ENCODE peak calls at places on chromosomes 12 and 14, in eight cellular contexts. One of them, this sample, is unnamed.

GRCh38 chr12:91858186-91858585 is 287.5 kb downstream of the BTG1 start:
- DNase-seq in heart right ventricle: no peak
- DNase-seq in brain microvascular endothelial cell: no peak
- DNase-seq in hepatocyte: no peak
- DNase-seq in fibroblast of mammary gland: no peak
- DNase-seq in tibial nerve: no peak
- DNase-seq in AG10803: no peak
- DNase-seq in PC-3: no peak
- DNase-seq in this sample: no peak

GRCh38 chr12:85843606-85844325 is 7.6 kb upstream of the RASSF9 start:
- DNase-seq in PC-3: no peak
- DNase-seq in AG10803: no peak
- DNase-seq in fibroblast of mammary gland: no peak
- DNase-seq in heart right ventricle: no peak
- DNase-seq in brain microvascular endothelial cell: no peak
- DNase-seq in hepatocyte: peak
- DNase-seq in tibial nerve: no peak
- DNase-seq in this sample: no peak

GRCh38 chr12:62113366-62114011 is 146.7 kb upstream of the USP15 start:
- DNase-seq in tibial nerve: no peak
- DNase-seq in PC-3: no peak
- DNase-seq in fibroblast of mammary gland: no peak
- DNase-seq in AG10803: no peak
- DNase-seq in heart right ventricle: no peak
- DNase-seq in hepatocyte: no peak
- DNase-seq in brain microvascular endothelial cell: no peak
- DNase-seq in this sample: no peak

GRCh38 chr12:9364224-9365176 is 156.3 kb upstream of the PZP start:
- DNase-seq in tibial nerve: no peak
- DNase-seq in heart right ventricle: no peak
- DNase-seq in fibroblast of mammary gland: peak
- DNase-seq in AG10803: peak
- DNase-seq in brain microvascular endothelial cell: peak
- DNase-seq in PC-3: peak
- DNase-seq in hepatocyte: no peak
- DNase-seq in this sample: peak

GRCh38 chr14:71139058-71139946 is 232.0 kb downstream of the PCNX1 start:
- DNase-seq in tibial nerve: no peak
- DNase-seq in AG10803: peak
- DNase-seq in PC-3: peak
- DNase-seq in heart right ventricle: peak
- DNase-seq in hepatocyte: peak
- DNase-seq in brain microvascular endothelial cell: peak
- DNase-seq in fibroblast of mammary gland: peak
- DNase-seq in this sample: peak

GRCh38 chr14:70655110-70655826 is 13.6 kb downstream of the TTC9 start:
- DNase-seq in brain microvascular endothelial cell: no peak
- DNase-seq in AG10803: no peak
- DNase-seq in tibial nerve: no peak
- DNase-seq in fibroblast of mammary gland: no peak
- DNase-seq in hepatocyte: no peak
- DNase-seq in PC-3: no peak
- DNase-seq in heart right ventricle: no peak
- DNase-seq in this sample: no peak

GRCh38 chr12:12540261-12541013 is 22.2 kb downstream of the DUSP16 start:
- DNase-seq in hepatocyte: no peak
- DNase-seq in heart right ventricle: no peak
- DNase-seq in fibroblast of mammary gland: no peak
- DNase-seq in tibial nerve: no peak
- DNase-seq in AG10803: no peak
- DNase-seq in brain microvascular endothelial cell: no peak
- DNase-seq in PC-3: no peak
- DNase-seq in this sample: no peak

GRCh38 chr12:96981053-96981452 is 74.0 kb downstream of the NEDD1 start:
- DNase-seq in fibroblast of mammary gland: peak
- DNase-seq in tibial nerve: no peak
- DNase-seq in brain microvascular endothelial cell: peak
- DNase-seq in AG10803: peak
- DNase-seq in heart right ventricle: no peak
- DNase-seq in hepatocyte: peak
- DNase-seq in PC-3: peak
- DNase-seq in this sample: peak

GRCh38 chr12:12661086-12661485 is 34.9 kb downstream of the GPR19 start:
- DNase-seq in hepatocyte: no peak
- DNase-seq in fibroblast of mammary gland: peak
- DNase-seq in AG10803: peak
- DNase-seq in PC-3: peak
- DNase-seq in brain microvascular endothelial cell: peak
- DNase-seq in tibial nerve: no peak
- DNase-seq in heart right ventricle: no peak
- DNase-seq in this sample: peak

GRCh38 chr12:34386016-34386415 is 363.7 kb downstream of the ALG10 start:
- DNase-seq in brain microvascular endothelial cell: no peak
- DNase-seq in tibial nerve: no peak
- DNase-seq in hepatocyte: no peak
- DNase-seq in heart right ventricle: no peak
- DNase-seq in fibroblast of mammary gland: no peak
- DNase-seq in PC-3: no peak
- DNase-seq in AG10803: no peak
- DNase-seq in this sample: no peak

GRCh38 chr12:106303202-106303820 is 778 bp downstream of the TCP11L2 start:
- DNase-seq in fibroblast of mammary gland: peak
- DNase-seq in heart right ventricle: peak
- DNase-seq in AG10803: peak
- DNase-seq in PC-3: peak
- DNase-seq in brain microvascular endothelial cell: peak
- DNase-seq in tibial nerve: peak
- DNase-seq in hepatocyte: peak
- DNase-seq in this sample: peak

GRCh38 chr12:89481218-89481914 is 43.2 kb downstream of the GALNT4 start:
- DNase-seq in brain microvascular endothelial cell: no peak
- DNase-seq in heart right ventricle: no peak
- DNase-seq in PC-3: no peak
- DNase-seq in tibial nerve: no peak
- DNase-seq in AG10803: no peak
- DNase-seq in hepatocyte: no peak
- DNase-seq in fibroblast of mammary gland: no peak
- DNase-seq in this sample: no peak
- H3K4me3 ChIP-seq in brain microvascular endothelial cell: no peak
- H3K4me3 ChIP-seq in heart right ventricle: no peak
- H3K4me3 ChIP-seq in PC-3: no peak
- H3K4me3 ChIP-seq in tibial nerve: no peak
- H3K4me3 ChIP-seq in AG10803: no peak
- H3K4me3 ChIP-seq in hepatocyte: no peak
- H3K4me3 ChIP-seq in fibroblast of mammary gland: no peak
- H3K4me3 ChIP-seq in this sample: no peak

DNA sequence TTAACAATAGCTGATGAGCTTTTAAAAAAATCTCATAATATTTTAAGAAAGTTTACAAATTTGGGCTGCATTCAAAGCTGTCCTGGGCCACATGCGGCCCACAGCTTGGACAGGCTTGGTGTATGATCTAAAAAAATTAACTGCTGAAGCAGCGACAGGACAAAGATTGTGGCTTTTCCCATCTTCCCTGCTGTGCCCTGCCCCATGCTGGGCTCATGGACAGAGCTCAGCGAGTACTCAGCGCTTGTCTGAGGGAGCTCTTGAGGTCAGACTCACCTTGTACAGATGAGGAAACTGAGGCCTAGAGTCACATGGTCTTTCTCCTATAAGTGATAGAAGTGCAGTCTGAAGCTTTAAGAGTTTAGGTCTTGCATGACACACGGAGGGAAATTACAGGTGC is 15.0 kb downstream of the EVL start:
- DNase-seq in fibroblast of mammary gland: no peak
- DNase-seq in hepatocyte: no peak
- DNase-seq in tibial nerve: no peak
- DNase-seq in heart right ventricle: no peak
- DNase-seq in brain microvascular endothelial cell: no peak
- DNase-seq in AG10803: no peak
- DNase-seq in PC-3: no peak
- DNase-seq in this sample: no peak
- H3K4me3 ChIP-seq in fibroblast of mammary gland: no peak
- H3K4me3 ChIP-seq in hepatocyte: no peak
- H3K4me3 ChIP-seq in tibial nerve: no peak
- H3K4me3 ChIP-seq in heart right ventricle: no peak
- H3K4me3 ChIP-seq in brain microvascular endothelial cell: no peak
- H3K4me3 ChIP-seq in AG10803: no peak
- H3K4me3 ChIP-seq in PC-3: no peak
- H3K4me3 ChIP-seq in this sample: no peak

DNA sequence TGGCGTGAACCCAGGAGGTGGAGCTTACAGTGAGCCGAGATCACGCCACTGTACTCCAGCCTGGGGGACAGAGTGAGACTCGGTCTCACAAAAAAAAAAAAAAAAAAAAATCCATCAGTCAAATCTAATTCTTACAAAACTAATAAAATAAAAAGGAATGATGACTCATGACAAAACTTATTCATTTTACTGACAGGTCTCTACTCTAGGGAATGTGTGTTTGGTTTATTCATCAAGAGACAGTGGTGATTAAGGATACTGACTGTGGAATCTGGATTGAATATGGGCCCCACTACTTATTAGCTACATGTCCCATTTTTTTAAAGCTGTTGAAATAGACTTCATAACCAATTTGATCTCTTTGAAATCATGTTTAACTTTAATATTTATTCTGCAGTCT is 29.3 kb upstream of the GAS2L3 start:
- DNase-seq in brain microvascular endothelial cell: no peak
- DNase-seq in tibial nerve: no peak
- DNase-seq in PC-3: peak
- DNase-seq in hepatocyte: no peak
- DNase-seq in fibroblast of mammary gland: peak
- DNase-seq in heart right ventricle: no peak
- DNase-seq in AG10803: no peak
- DNase-seq in this sample: no peak
- H3K4me3 ChIP-seq in brain microvascular endothelial cell: no peak
- H3K4me3 ChIP-seq in tibial nerve: no peak
- H3K4me3 ChIP-seq in PC-3: no peak
- H3K4me3 ChIP-seq in hepatocyte: no peak
- H3K4me3 ChIP-seq in fibroblast of mammary gland: no peak
- H3K4me3 ChIP-seq in heart right ventricle: no peak
- H3K4me3 ChIP-seq in AG10803: no peak
- H3K4me3 ChIP-seq in this sample: no peak

GRCh38 chr14:103332143-103332919 is 1.7 kb upstream of the EIF5 start:
- DNase-seq in brain microvascular endothelial cell: no peak
- DNase-seq in fibroblast of mammary gland: no peak
- DNase-seq in PC-3: no peak
- DNase-seq in AG10803: no peak
- DNase-seq in heart right ventricle: no peak
- DNase-seq in hepatocyte: no peak
- DNase-seq in tibial nerve: no peak
- DNase-seq in this sample: no peak

GRCh38 chr14:103333754-103334643 is at the start of gene EIF5:
- DNase-seq in heart right ventricle: peak
- DNase-seq in tibial nerve: peak
- DNase-seq in PC-3: peak
- DNase-seq in brain microvascular endothelial cell: peak
- DNase-seq in hepatocyte: peak
- DNase-seq in fibroblast of mammary gland: peak
- DNase-seq in AG10803: peak
- DNase-seq in this sample: peak

GRCh38 chr14:103334644-103335603 is 887 bp downstream of the EIF5 start:
- DNase-seq in AG10803: peak
- DNase-seq in heart right ventricle: peak
- DNase-seq in tibial nerve: peak
- DNase-seq in fibroblast of mammary gland: peak
- DNase-seq in hepatocyte: peak
- DNase-seq in PC-3: peak
- DNase-seq in brain microvascular endothelial cell: peak
- DNase-seq in this sample: peak

GRCh38 chr14:103329421-103330347 is 4.4 kb upstream of the EIF5 start:
- DNase-seq in PC-3: no peak
- DNase-seq in brain microvascular endothelial cell: no peak
- DNase-seq in fibroblast of mammary gland: peak
- DNase-seq in hepatocyte: peak
- DNase-seq in tibial nerve: no peak
- DNase-seq in AG10803: peak
- DNase-seq in heart right ventricle: no peak
- DNase-seq in this sample: peak

DNA sequence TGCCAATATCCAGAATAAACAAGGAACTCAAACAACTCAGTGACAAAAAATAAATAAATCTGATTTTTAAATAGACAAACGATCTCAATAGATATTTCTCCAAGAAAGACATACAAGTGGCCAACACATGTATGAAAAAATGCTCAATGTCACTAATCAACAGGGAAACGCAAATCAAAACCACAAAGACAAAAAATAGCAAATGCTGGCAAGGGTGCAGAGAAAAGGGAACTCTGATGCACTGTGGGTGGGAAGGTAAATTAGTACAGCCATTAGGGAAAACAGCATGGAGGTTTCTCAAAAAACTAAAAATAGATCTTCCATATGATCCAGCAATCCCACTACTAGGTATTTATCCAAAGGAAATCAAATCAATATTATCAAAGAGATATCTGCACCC is 3.5 kb upstream of the EIF5 start:
- DNase-seq in AG10803: no peak
- DNase-seq in hepatocyte: no peak
- DNase-seq in tibial nerve: no peak
- DNase-seq in brain microvascular endothelial cell: no peak
- DNase-seq in PC-3: no peak
- DNase-seq in heart right ventricle: no peak
- DNase-seq in fibroblast of mammary gland: no peak
- DNase-seq in this sample: no peak
- H3K4me3 ChIP-seq in AG10803: no peak
- H3K4me3 ChIP-seq in hepatocyte: no peak
- H3K4me3 ChIP-seq in tibial nerve: no peak
- H3K4me3 ChIP-seq in brain microvascular endothelial cell: no peak
- H3K4me3 ChIP-seq in PC-3: no peak
- H3K4me3 ChIP-seq in heart right ventricle: no peak
- H3K4me3 ChIP-seq in fibroblast of mammary gland: no peak
- H3K4me3 ChIP-seq in this sample: no peak

DNA sequence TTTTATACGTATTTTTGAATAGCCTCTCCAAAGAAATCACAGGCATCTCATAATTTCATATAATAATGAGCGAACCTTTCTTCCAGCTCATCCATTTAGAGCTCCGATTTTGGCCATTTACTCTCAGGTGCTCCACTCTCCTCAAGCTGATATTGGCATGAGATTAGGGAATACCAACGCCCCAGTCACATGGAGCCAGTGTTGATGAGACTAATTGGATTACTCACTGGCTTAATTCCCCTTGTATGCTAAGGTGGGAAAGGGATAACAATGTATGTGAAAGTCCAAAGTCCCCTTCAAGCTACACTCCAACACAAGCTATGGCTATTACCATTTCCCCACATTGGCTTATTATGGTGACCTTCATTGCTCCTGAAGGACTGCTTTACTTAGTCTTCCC is 76.6 kb upstream of the NAV3 start:
- DNase-seq in tibial nerve: no peak
- DNase-seq in heart right ventricle: no peak
- DNase-seq in PC-3: no peak
- DNase-seq in brain microvascular endothelial cell: no peak
- DNase-seq in AG10803: no peak
- DNase-seq in hepatocyte: no peak
- DNase-seq in fibroblast of mammary gland: no peak
- DNase-seq in this sample: no peak
- H3K4me3 ChIP-seq in tibial nerve: no peak
- H3K4me3 ChIP-seq in heart right ventricle: no peak
- H3K4me3 ChIP-seq in PC-3: no peak
- H3K4me3 ChIP-seq in brain microvascular endothelial cell: no peak
- H3K4me3 ChIP-seq in AG10803: no peak
- H3K4me3 ChIP-seq in hepatocyte: no peak
- H3K4me3 ChIP-seq in fibroblast of mammary gland: no peak
- H3K4me3 ChIP-seq in this sample: no peak

GRCh38 chr12:7061138-7061537 is 620 bp downstream of the C1S start:
- DNase-seq in PC-3: no peak
- DNase-seq in heart right ventricle: no peak
- DNase-seq in fibroblast of mammary gland: peak
- DNase-seq in tibial nerve: no peak
- DNase-seq in hepatocyte: no peak
- DNase-seq in AG10803: peak
- DNase-seq in brain microvascular endothelial cell: no peak
- DNase-seq in this sample: peak
- H3K4me3 ChIP-seq in PC-3: no peak
- H3K4me3 ChIP-seq in heart right ventricle: peak
- H3K4me3 ChIP-seq in fibroblast of mammary gland: peak
- H3K4me3 ChIP-seq in tibial nerve: peak
- H3K4me3 ChIP-seq in hepatocyte: no peak
- H3K4me3 ChIP-seq in AG10803: peak
- H3K4me3 ChIP-seq in brain microvascular endothelial cell: no peak
- H3K4me3 ChIP-seq in this sample: peak

This sample was measured in GM23248.